ENCODE peak calls at places on chromosome 9, in ten cellular contexts. One of them, this sample, is unnamed. For H3K9me3, the result is how much of the 10 kb centered on the place peaks cover.

GRCh38 chr9:101158361-101158760 is 129.8 kb downstream of the PLPPR1 start:
- DNase-seq in PC-3: no peak
- DNase-seq in iPS DF 6.9: no peak
- DNase-seq in tibial nerve: no peak
- DNase-seq in AG04450: no peak
- DNase-seq in uterus: no peak
- DNase-seq in neuronal stem cell: no peak
- DNase-seq in neural progenitor cell: no peak
- DNase-seq in endothelial cell of umbilical vein: no peak
- DNase-seq in adrenal gland: no peak
- DNase-seq in this sample: no peak

GRCh38 chr9:32394381-32395049 is 10.1 kb downstream of the ACO1 start:
- DNase-seq in PC-3: peak
- DNase-seq in iPS DF 6.9: no peak
- DNase-seq in tibial nerve: no peak
- DNase-seq in AG04450: no peak
- DNase-seq in uterus: no peak
- DNase-seq in neuronal stem cell: no peak
- DNase-seq in neural progenitor cell: no peak
- DNase-seq in endothelial cell of umbilical vein: peak
- DNase-seq in adrenal gland: no peak
- DNase-seq in this sample: no peak

GRCh38 chr9:128528445-128529160 is 23.8 kb upstream of the SPTAN1 start:
- DNase-seq in PC-3: peak
- DNase-seq in iPS DF 6.9: no peak
- DNase-seq in tibial nerve: no peak
- DNase-seq in AG04450: no peak
- DNase-seq in uterus: no peak
- DNase-seq in neuronal stem cell: no peak
- DNase-seq in neural progenitor cell: no peak
- DNase-seq in endothelial cell of umbilical vein: peak
- DNase-seq in adrenal gland: no peak
- DNase-seq in this sample: no peak

GRCh38 chr9:130981761-130982147 is 27.2 kb upstream of the LAMC3 start:
- DNase-seq in PC-3: no peak
- DNase-seq in iPS DF 6.9: no peak
- DNase-seq in tibial nerve: no peak
- DNase-seq in AG04450: no peak
- DNase-seq in uterus: no peak
- DNase-seq in neuronal stem cell: no peak
- DNase-seq in neural progenitor cell: no peak
- DNase-seq in endothelial cell of umbilical vein: no peak
- DNase-seq in adrenal gland: no peak
- DNase-seq in this sample: no peak

GRCh38 chr9:129570450-129571297 is 50.2 kb downstream of the C9orf50 start:
- DNase-seq in PC-3: peak
- DNase-seq in iPS DF 6.9: no peak
- DNase-seq in tibial nerve: peak
- DNase-seq in AG04450: peak
- DNase-seq in uterus: peak
- DNase-seq in neuronal stem cell: no peak
- DNase-seq in neural progenitor cell: peak
- DNase-seq in endothelial cell of umbilical vein: no peak
- DNase-seq in adrenal gland: peak
- DNase-seq in this sample: peak

GRCh38 chr9:76557674-76558073 is 98.7 kb downstream of the GCNT1 start:
- DNase-seq in PC-3: no peak
- DNase-seq in iPS DF 6.9: no peak
- DNase-seq in tibial nerve: no peak
- DNase-seq in AG04450: no peak
- DNase-seq in uterus: no peak
- DNase-seq in neuronal stem cell: no peak
- DNase-seq in neural progenitor cell: no peak
- DNase-seq in endothelial cell of umbilical vein: no peak
- DNase-seq in adrenal gland: no peak
- DNase-seq in this sample: no peak

GRCh38 chr9:35568196-35568595 is 36.9 kb upstream of the TESK1 start:
- DNase-seq in PC-3: no peak
- DNase-seq in iPS DF 6.9: no peak
- DNase-seq in tibial nerve: no peak
- DNase-seq in AG04450: no peak
- DNase-seq in uterus: no peak
- DNase-seq in neuronal stem cell: no peak
- DNase-seq in neural progenitor cell: no peak
- DNase-seq in endothelial cell of umbilical vein: no peak
- DNase-seq in adrenal gland: no peak
- DNase-seq in this sample: no peak

GRCh38 chr9:89388868-89389177 is 70.5 kb downstream of the SECISBP2 start:
- DNase-seq in PC-3: no peak
- DNase-seq in iPS DF 6.9: no peak
- DNase-seq in tibial nerve: no peak
- DNase-seq in AG04450: no peak
- DNase-seq in uterus: no peak
- DNase-seq in neuronal stem cell: no peak
- DNase-seq in neural progenitor cell: no peak
- DNase-seq in endothelial cell of umbilical vein: no peak
- DNase-seq in adrenal gland: no peak
- DNase-seq in this sample: no peak

GRCh38 chr9:104074876-104075275 is 19.2 kb upstream of the SMC2 start:
- DNase-seq in PC-3: peak
- DNase-seq in iPS DF 6.9: no peak
- DNase-seq in tibial nerve: no peak
- DNase-seq in AG04450: peak
- DNase-seq in uterus: no peak
- DNase-seq in neuronal stem cell: no peak
- DNase-seq in neural progenitor cell: no peak
- DNase-seq in endothelial cell of umbilical vein: no peak
- DNase-seq in adrenal gland: no peak
- DNase-seq in this sample: no peak

GRCh38 chr9:91658513-91659105 is 235.0 kb upstream of the NFIL3 start:
- DNase-seq in PC-3: no peak
- DNase-seq in iPS DF 6.9: no peak
- DNase-seq in tibial nerve: no peak
- DNase-seq in AG04450: no peak
- DNase-seq in uterus: no peak
- DNase-seq in neuronal stem cell: no peak
- DNase-seq in neural progenitor cell: no peak
- DNase-seq in endothelial cell of umbilical vein: no peak
- DNase-seq in adrenal gland: no peak
- DNase-seq in this sample: no peak

GRCh38 chr9:4994166-4994890 is 9.3 kb downstream of the JAK2 start:
- DNase-seq in PC-3: no peak
- DNase-seq in iPS DF 6.9: no peak
- DNase-seq in tibial nerve: no peak
- DNase-seq in AG04450: no peak
- DNase-seq in uterus: no peak
- DNase-seq in neuronal stem cell: no peak
- DNase-seq in neural progenitor cell: no peak
- DNase-seq in endothelial cell of umbilical vein: no peak
- DNase-seq in adrenal gland: no peak
- DNase-seq in this sample: no peak

GRCh38 chr9:127330501-127330900 is 65.9 kb downstream of the GARNL3 start:
- DNase-seq in PC-3: peak
- DNase-seq in iPS DF 6.9: no peak
- DNase-seq in tibial nerve: no peak
- DNase-seq in AG04450: no peak
- DNase-seq in uterus: no peak
- DNase-seq in neuronal stem cell: no peak
- DNase-seq in neural progenitor cell: no peak
- DNase-seq in endothelial cell of umbilical vein: no peak
- DNase-seq in adrenal gland: no peak
- DNase-seq in this sample: no peak

GRCh38 chr9:38380872-38381534 is 11.5 kb upstream of the ALDH1B1 start:
- DNase-seq in PC-3: peak
- DNase-seq in iPS DF 6.9: no peak
- DNase-seq in tibial nerve: no peak
- DNase-seq in AG04450: no peak
- DNase-seq in uterus: no peak
- DNase-seq in neuronal stem cell: peak
- DNase-seq in neural progenitor cell: peak
- DNase-seq in endothelial cell of umbilical vein: no peak
- DNase-seq in adrenal gland: no peak
- DNase-seq in this sample: peak

GRCh38 chr9:27532046-27532445 is 2.4 kb upstream of the MOB3B start:
- DNase-seq in PC-3: no peak
- DNase-seq in iPS DF 6.9: no peak
- DNase-seq in tibial nerve: no peak
- DNase-seq in AG04450: no peak
- DNase-seq in uterus: no peak
- DNase-seq in neuronal stem cell: no peak
- DNase-seq in neural progenitor cell: no peak
- DNase-seq in endothelial cell of umbilical vein: no peak
- DNase-seq in adrenal gland: no peak
- DNase-seq in this sample: no peak

GRCh38 chr9:126002476-126003350 is 255.5 kb downstream of the PBX3 start:
- DNase-seq in PC-3: no peak
- DNase-seq in iPS DF 6.9: no peak
- DNase-seq in tibial nerve: no peak
- DNase-seq in AG04450: no peak
- DNase-seq in uterus: no peak
- DNase-seq in neuronal stem cell: no peak
- DNase-seq in neural progenitor cell: no peak
- DNase-seq in endothelial cell of umbilical vein: no peak
- DNase-seq in adrenal gland: no peak
- DNase-seq in this sample: peak

GRCh38 chr9:73037613-73038012 is 84.8 kb upstream of the ALDH1A1 start:
- DNase-seq in PC-3: no peak
- DNase-seq in iPS DF 6.9: no peak
- DNase-seq in tibial nerve: no peak
- DNase-seq in AG04450: no peak
- DNase-seq in uterus: no peak
- DNase-seq in neuronal stem cell: no peak
- DNase-seq in neural progenitor cell: no peak
- DNase-seq in endothelial cell of umbilical vein: no peak
- DNase-seq in adrenal gland: no peak
- DNase-seq in this sample: no peak

GRCh38 chr9:15295761-15296405 is 11.1 kb downstream of the TTC39B start:
- DNase-seq in PC-3: no peak
- DNase-seq in iPS DF 6.9: no peak
- DNase-seq in tibial nerve: no peak
- DNase-seq in AG04450: no peak
- DNase-seq in uterus: peak
- DNase-seq in neuronal stem cell: no peak
- DNase-seq in neural progenitor cell: no peak
- DNase-seq in endothelial cell of umbilical vein: peak
- DNase-seq in adrenal gland: no peak
- DNase-seq in this sample: no peak

GRCh38 chr9:121827251-121827967 is 176.0 kb downstream of the DAB2IP start:
- DNase-seq in PC-3: no peak
- DNase-seq in iPS DF 6.9: no peak
- DNase-seq in tibial nerve: no peak
- DNase-seq in AG04450: no peak
- DNase-seq in uterus: peak
- DNase-seq in neuronal stem cell: no peak
- DNase-seq in neural progenitor cell: peak
- DNase-seq in endothelial cell of umbilical vein: no peak
- DNase-seq in adrenal gland: peak
- DNase-seq in this sample: no peak

GRCh38 chr9:112050544-112051475 is 124.3 kb downstream of the SUSD1 start:
- DNase-seq in PC-3: peak
- DNase-seq in iPS DF 6.9: no peak
- DNase-seq in tibial nerve: peak
- DNase-seq in AG04450: peak
- DNase-seq in uterus: peak
- DNase-seq in neuronal stem cell: no peak
- DNase-seq in neural progenitor cell: peak
- DNase-seq in endothelial cell of umbilical vein: peak
- DNase-seq in adrenal gland: no peak
- DNase-seq in this sample: peak

DNA sequence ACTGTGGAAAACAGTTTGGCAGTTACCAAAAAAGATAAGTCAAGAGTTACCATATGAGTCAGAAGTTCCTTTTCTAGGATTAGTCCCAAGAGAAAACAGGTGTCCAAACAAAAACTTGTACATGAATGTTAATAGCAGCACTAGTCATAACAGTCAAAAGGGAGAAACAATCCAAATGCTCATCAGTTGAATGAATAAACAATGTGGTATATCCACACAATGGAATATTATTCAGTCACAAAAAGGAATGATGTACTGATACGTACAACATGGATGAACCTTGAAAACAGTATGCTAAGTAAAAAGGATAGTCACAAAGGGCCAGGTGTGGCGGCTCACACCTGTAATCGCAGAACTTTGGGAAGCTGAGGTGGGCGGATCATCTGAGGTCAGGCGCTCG is 7.9 kb downstream of the ZNF510 start:
- DNase-seq in PC-3: no peak
- DNase-seq in iPS DF 6.9: no peak
- DNase-seq in tibial nerve: no peak
- DNase-seq in AG04450: no peak
- DNase-seq in uterus: no peak
- DNase-seq in neuronal stem cell: no peak
- DNase-seq in neural progenitor cell: no peak
- DNase-seq in endothelial cell of umbilical vein: no peak
- DNase-seq in adrenal gland: no peak
- DNase-seq in this sample: no peak
- H3K9me3 ChIP-seq in PC-3: under half
- H3K9me3 ChIP-seq in iPS DF 6.9: under half
- H3K9me3 ChIP-seq in tibial nerve: half or more
- H3K9me3 ChIP-seq in AG04450: under half
- H3K9me3 ChIP-seq in uterus: under half
- H3K9me3 ChIP-seq in neuronal stem cell: half or more
- H3K9me3 ChIP-seq in neural progenitor cell: under half
- H3K9me3 ChIP-seq in endothelial cell of umbilical vein: under half
- H3K9me3 ChIP-seq in adrenal gland: under half
- H3K9me3 ChIP-seq in this sample: under half

GRCh38 chr9:1337169-1337568 is 287.0 kb downstream of the DMRT2 start:
- DNase-seq in PC-3: peak
- DNase-seq in iPS DF 6.9: no peak
- DNase-seq in tibial nerve: no peak
- DNase-seq in AG04450: no peak
- DNase-seq in uterus: no peak
- DNase-seq in neuronal stem cell: no peak
- DNase-seq in neural progenitor cell: no peak
- DNase-seq in endothelial cell of umbilical vein: no peak
- DNase-seq in adrenal gland: no peak
- DNase-seq in this sample: no peak
- H3K9me3 ChIP-seq in PC-3: under half
- H3K9me3 ChIP-seq in iPS DF 6.9: under half
- H3K9me3 ChIP-seq in tibial nerve: under half
- H3K9me3 ChIP-seq in AG04450: under half
- H3K9me3 ChIP-seq in uterus: under half
- H3K9me3 ChIP-seq in neuronal stem cell: under half
- H3K9me3 ChIP-seq in neural progenitor cell: under half
- H3K9me3 ChIP-seq in endothelial cell of umbilical vein: under half
- H3K9me3 ChIP-seq in adrenal gland: under half
- H3K9me3 ChIP-seq in this sample: under half

GRCh38 chr9:138117101-138117750 is 239.6 kb downstream of the CACNA1B start:
- DNase-seq in PC-3: no peak
- DNase-seq in iPS DF 6.9: no peak
- DNase-seq in tibial nerve: no peak
- DNase-seq in AG04450: no peak
- DNase-seq in uterus: no peak
- DNase-seq in neuronal stem cell: no peak
- DNase-seq in neural progenitor cell: no peak
- DNase-seq in endothelial cell of umbilical vein: no peak
- DNase-seq in adrenal gland: no peak
- DNase-seq in this sample: no peak
- H3K9me3 ChIP-seq in PC-3: under half
- H3K9me3 ChIP-seq in iPS DF 6.9: under half
- H3K9me3 ChIP-seq in tibial nerve: under half
- H3K9me3 ChIP-seq in AG04450: half or more
- H3K9me3 ChIP-seq in uterus: under half
- H3K9me3 ChIP-seq in neuronal stem cell: under half
- H3K9me3 ChIP-seq in neural progenitor cell: under half
- H3K9me3 ChIP-seq in endothelial cell of umbilical vein: under half
- H3K9me3 ChIP-seq in adrenal gland: under half
- H3K9me3 ChIP-seq in this sample: under half

GRCh38 chr9:138118601-138119071 is 241.1 kb downstream of the CACNA1B start:
- DNase-seq in PC-3: no peak
- DNase-seq in iPS DF 6.9: no peak
- DNase-seq in tibial nerve: no peak
- DNase-seq in AG04450: no peak
- DNase-seq in uterus: no peak
- DNase-seq in neuronal stem cell: no peak
- DNase-seq in neural progenitor cell: no peak
- DNase-seq in endothelial cell of umbilical vein: no peak
- DNase-seq in adrenal gland: no peak
- DNase-seq in this sample: peak
- H3K9me3 ChIP-seq in PC-3: under half
- H3K9me3 ChIP-seq in iPS DF 6.9: under half
- H3K9me3 ChIP-seq in tibial nerve: under half
- H3K9me3 ChIP-seq in AG04450: half or more
- H3K9me3 ChIP-seq in uterus: under half
- H3K9me3 ChIP-seq in neuronal stem cell: under half
- H3K9me3 ChIP-seq in neural progenitor cell: under half
- H3K9me3 ChIP-seq in endothelial cell of umbilical vein: under half
- H3K9me3 ChIP-seq in adrenal gland: under half
- H3K9me3 ChIP-seq in this sample: under half